ENCODE peak calls at places on chromosome 3, in five cellular contexts. M is effector memory CD4-positive, alpha-beta T cell; B is C1 segment of cervical spinal cord; G is erythroblast; C is activated effector memory CD4-positive, alpha-beta T cell treated with Interleukin-2 at 50 U/mL for 16 hours. Y is an unnamed sample.

GRCh38 chr3:17055374-17056276 is 170.9 kb downstream of the PLCL2 start:
- DNase-seq in M (no peak), B (no peak), G (no peak), C (no peak), Y (no peak)

GRCh38 chr3:150528359-150528797 is 17.9 kb downstream of the SERP1 start:
- DNase-seq in M (no peak), B (no peak), G (peak; percentile 66), C (no peak), Y (no peak)

GRCh38 chr3:194872669-194872977 is 186.9 kb downstream of the FAM43A start:
- DNase-seq in M (no peak), B (no peak), G (no peak), C (no peak), Y (no peak)

GRCh38 chr3:172194702-172195392 is 155.5 kb downstream of the FNDC3B start:
- DNase-seq in M (no peak), B (no peak), G (peak; percentile 12), C (no peak), Y (no peak)

GRCh38 chr3:71070497-71071465 is 512.7 kb downstream of the FOXP1 start:
- DNase-seq in M (no peak), B (no peak), G (no peak), C (no peak), Y (no peak)

GRCh38 chr3:116863842-116864626 is 154.5 kb downstream of the TUSC7 start:
- DNase-seq in M (no peak), B (peak; percentile 39), G (peak; percentile 2), C (no peak), Y (no peak)

GRCh38 chr3:98612587-98612986 is 19.2 kb upstream of the CPOX start:
- DNase-seq in M (no peak), B (no peak), G (peak; percentile 28), C (no peak), Y (no peak)

GRCh38 chr3:115100172-115100571 is 46.9 kb downstream of the ZBTB20 start:
- DNase-seq in M (peak; percentile 9), B (peak; percentile 23), G (no peak), C (no peak), Y (no peak)

GRCh38 chr3:62361824-62362223 is 11.5 kb downstream of the FEZF2 start:
- DNase-seq in M (no peak), B (no peak), G (no peak), C (no peak), Y (no peak)

GRCh38 chr3:125220681-125221429 is 8.3 kb upstream of the SLC12A8 start:
- DNase-seq in M (no peak), B (no peak), G (no peak), C (no peak), Y (no peak)

GRCh38 chr3:38168151-38168987 is 3.0 kb downstream of the OXSR1 start:
- DNase-seq in M (no peak), B (no peak), G (no peak), C (no peak), Y (no peak)

GRCh38 chr3:72095521-72095920 is 310.6 kb upstream of the PROK2 start:
- DNase-seq in M (no peak), B (no peak), G (no peak), C (no peak), Y (no peak)

GRCh38 chr3:14172480-14172879 is 5.9 kb downstream of the XPC start:
- DNase-seq in M (no peak), B (no peak), G (no peak), C (no peak), Y (no peak)

GRCh38 chr3:40262331-40262730 is 47.2 kb upstream of the EIF1B start:
- DNase-seq in M (no peak), B (no peak), G (no peak), C (no peak), Y (no peak)